ENCODE peak calls at places on chromosomes 7 and 10, in four cellular contexts. F, I, S and G are unnamed samples.

GRCh38 chr7:44647981-44648714 is 41.7 kb downstream of the OGDH start:
- DNase-seq in I (no peak), F (no peak), S (no peak), G (no peak)

GRCh38 chr10:120349069-120349468 is 108.0 kb upstream of the PLPP4 start:
- DNase-seq in F (no peak), I (no peak), S (no peak), G (no peak)

GRCh38 chr10:95350212-95350829 is 59.5 kb upstream of the PDLIM1 start:
- DNase-seq in F (no peak), I (no peak), S (no peak), G (peak; percentile 86)

GRCh38 chr7:37665352-37666022 is 18.1 kb upstream of the GPR141 start:
- DNase-seq in S (no peak), F (no peak), I (no peak), G (no peak)

GRCh38 chr7:5586279-5586962 is 162.8 kb upstream of the TNRC18 start:
- DNase-seq in F (no peak), S (no peak), I (no peak), G (no peak)

GRCh38 chr10:43199684-43200537 is 61.7 kb downstream of the CSGALNACT2 start:
- DNase-seq in F (no peak), I (no peak), S (no peak), G (no peak)

GRCh38 chr10:93541402-93542357 is 24.8 kb upstream of the FFAR4 start:
- DNase-seq in F (peak; percentile 29), I (no peak), S (no peak), G (peak; percentile 53)

GRCh38 chr7:31699050-31699449 is 12.0 kb downstream of the PPP1R17 start:
- DNase-seq in S (no peak), I (no peak), F (no peak), G (no peak)

GRCh38 chr7:101690061-101690460 is 61.0 kb upstream of the MYL10 start:
- DNase-seq in S (no peak), F (peak; percentile 21), I (no peak), G (no peak)

GRCh38 chr10:127853868-127854768 is 38.6 kb downstream of the CLRN3 start:
- DNase-seq in I (no peak), F (peak; percentile 52), S (peak; percentile 63), G (peak; percentile 54)

GRCh38 chr7:16753932-16754571 is 497 bp downstream of the TSPAN13 start:
- DNase-seq in S (peak; percentile 31), F (peak; percentile 23), I (no peak), G (no peak)

GRCh38 chr10:91215384-91215783 is 5.1 kb upstream of the PCGF5 start:
- DNase-seq in F (no peak), S (no peak), I (no peak), G (no peak)

GRCh38 chr10:91219371-91220193 is 881 bp upstream of the PCGF5 start:
- DNase-seq in S (no peak), F (no peak), I (no peak), G (peak; percentile 30)

GRCh38 chr10:91220954-91221696 is 662 bp downstream of the PCGF5 start:
- DNase-seq in S (no peak), F (peak; percentile 19), I (no peak), G (peak; percentile 27)

GRCh38 chr10:91214906-91215305 is 5.6 kb upstream of the PCGF5 start:
- DNase-seq in F (no peak), S (no peak), I (no peak), G (no peak)

DNA sequence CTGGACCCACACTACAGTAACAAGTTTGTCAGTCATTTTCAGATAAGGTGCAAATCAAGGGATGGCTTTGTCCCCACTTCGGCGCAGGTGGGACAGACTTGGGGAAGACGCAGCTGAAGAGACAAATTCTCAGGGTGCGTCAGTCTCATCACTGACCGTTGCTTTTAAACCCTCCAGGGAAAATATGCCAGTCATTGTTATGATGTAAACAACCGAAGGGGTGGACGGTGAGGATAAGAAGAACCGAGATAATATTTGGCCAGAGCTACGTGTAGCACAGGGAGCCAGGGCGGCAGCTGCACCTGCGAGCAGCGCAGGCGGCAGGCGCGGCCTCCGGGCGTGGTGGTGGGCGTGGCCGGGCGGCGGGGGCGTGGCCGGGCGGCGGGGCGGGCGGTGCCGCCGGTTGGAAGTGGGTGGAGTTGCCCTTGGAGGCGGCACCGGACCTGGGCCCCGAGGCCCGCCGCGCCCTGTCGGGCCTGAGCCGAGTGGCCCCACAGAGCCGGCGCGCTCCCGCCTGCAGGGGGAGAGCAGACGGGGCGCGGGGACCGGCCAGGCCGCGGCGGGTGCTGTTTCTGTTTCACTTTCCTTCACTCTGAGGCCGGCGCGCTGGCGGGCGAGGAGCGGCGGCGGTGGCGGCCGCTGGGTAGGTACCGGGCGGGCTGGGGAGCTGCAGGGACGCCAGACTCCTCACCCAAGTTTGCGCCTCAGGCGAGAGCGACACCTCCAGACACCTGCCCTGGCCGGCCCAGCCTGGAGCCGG is at the start of gene PCGF5:
- DNase-seq in I (peak; percentile 31), F (peak; percentile 91), S (peak; percentile 90), G (peak; percentile 81)
- TF ChIP-seq CTCF in I (peak; percentile 45), F (no peak), S (peak; percentile 42), G (no peak)

DNA sequence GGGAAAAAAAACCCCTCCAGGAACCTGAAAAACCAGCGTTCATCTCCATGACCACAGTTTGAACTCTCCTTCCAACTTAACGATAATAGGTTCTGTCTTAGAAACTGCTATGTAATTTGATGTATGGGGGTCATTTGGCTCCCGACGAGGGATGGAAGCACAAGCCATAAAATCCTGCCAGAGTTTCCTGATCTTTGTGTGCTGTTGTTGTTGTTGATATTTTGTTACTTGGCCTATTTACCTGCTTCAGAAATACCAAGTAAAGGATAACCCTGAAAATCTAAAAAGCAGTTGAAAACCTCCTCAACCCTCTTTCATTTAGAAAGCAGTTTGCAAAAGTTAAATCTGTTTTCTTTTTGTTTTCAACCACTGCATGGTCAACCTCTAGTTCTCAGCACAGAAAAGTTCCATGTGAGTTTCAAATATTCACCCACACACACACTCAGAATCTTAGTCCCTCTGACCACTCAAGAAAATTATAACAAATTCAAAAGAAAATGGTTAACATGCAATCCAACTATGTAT is 9.3 kb upstream of the HOXA2 start:
- DNase-seq in I (no peak), S (no peak), F (no peak), G (no peak)
- H3K4me3 ChIP-seq in I (peak overlapping the region; percentile 99), S (no peak overlapping the region), F (peak overlapping the region; percentile 89), G (no peak overlapping the region)

GRCh38 chr10:19488592-19489280 is 327.5 kb upstream of the PLXDC2 start:
- DNase-seq in S (no peak), F (peak; percentile 8), I (no peak), G (peak; percentile 14)
- TF ChIP-seq CTCF in S (no peak), F (no peak), I (peak; percentile 38), G (no peak)

GRCh38 chr7:128861957-128862570 is 592 bp upstream of the ATP6V1F start:
- DNase-seq in I (no peak), S (no peak), F (no peak), G (no peak)
- H3K4me3 ChIP-seq in I (peak overlapping the region; percentile 79), S (peak overlapping the region; percentile 84), F (peak overlapping the region; percentile 72), G (peak overlapping the region; percentile 96)

GRCh38 chr10:97584060-97584797 is at the start of gene HOGA1:
- DNase-seq in I (peak; percentile 52), S (peak; percentile 25), F (peak; percentile 73), G (peak; percentile 73)
- TF ChIP-seq CTCF in I (peak; percentile 9), S (no peak), F (no peak), G (no peak)

GRCh38 chr10:11163990-11164805 is 146.5 kb downstream of the CELF2 start:
- DNase-seq in S (no peak), I (no peak), F (no peak), G (no peak)

GRCh38 chr10:11160982-11161554 is 143.4 kb downstream of the CELF2 start:
- DNase-seq in I (no peak), F (no peak), S (peak; percentile 52), G (no peak)

GRCh38 chr10:11161910-11162309 is 144.2 kb downstream of the CELF2 start:
- DNase-seq in I (no peak), S (no peak), F (no peak), G (no peak)

GRCh38 chr10:11164806-11165590 is 147.3 kb downstream of the CELF2 start:
- DNase-seq in F (peak; percentile 73), S (peak; percentile 83), I (peak; percentile 36), G (peak; percentile 94)

DNA sequence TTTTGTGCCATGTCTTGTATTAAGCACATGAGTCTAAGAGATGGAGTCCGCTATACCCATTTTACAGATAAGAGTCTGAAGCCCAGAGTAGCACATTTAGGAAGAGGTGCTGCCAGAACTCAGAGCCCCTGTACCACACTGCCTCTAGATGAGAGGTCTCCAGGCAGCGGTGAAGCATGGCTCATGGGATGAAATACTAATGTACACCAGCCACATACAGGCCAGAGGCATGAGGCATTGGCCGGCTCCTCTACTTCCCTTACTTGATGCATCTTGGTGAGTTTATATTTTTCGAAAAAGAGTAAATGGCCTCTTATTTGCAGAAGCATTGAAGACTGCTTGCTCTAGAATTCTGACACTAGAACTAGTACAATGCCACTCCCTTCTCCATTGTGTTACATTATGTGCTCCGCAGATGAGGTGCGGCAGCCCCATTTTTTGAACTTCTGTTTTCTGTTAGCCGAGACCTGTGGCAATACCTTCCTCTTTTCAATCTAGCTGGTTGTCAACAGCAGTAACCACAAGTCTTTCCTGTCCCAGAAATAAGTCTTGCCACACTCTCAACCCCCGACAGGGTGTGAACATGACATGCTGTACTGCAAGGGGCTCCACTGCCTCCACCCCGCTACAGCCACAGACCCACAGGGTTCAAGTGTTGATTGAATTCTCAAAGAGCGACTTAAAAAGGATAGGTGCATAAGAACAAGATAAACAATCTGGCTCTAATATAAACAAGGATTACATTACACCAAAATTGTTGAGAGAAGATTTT is 145.3 kb downstream of the CELF2 start:
- DNase-seq in S (peak; percentile 88), I (no peak), F (no peak), G (no peak)
- H3K4me3 ChIP-seq in S (peak overlapping the region; percentile 86), I (no peak overlapping the region), F (no peak overlapping the region), G (no peak overlapping the region)

GRCh38 chr10:71621263-71621751 is 98.3 kb downstream of the C10orf105 start:
- DNase-seq in S (no peak), F (no peak), I (no peak), G (peak; percentile 28)
- TF ChIP-seq CTCF in S (no peak), F (no peak), I (no peak), G (no peak)

DNA sequence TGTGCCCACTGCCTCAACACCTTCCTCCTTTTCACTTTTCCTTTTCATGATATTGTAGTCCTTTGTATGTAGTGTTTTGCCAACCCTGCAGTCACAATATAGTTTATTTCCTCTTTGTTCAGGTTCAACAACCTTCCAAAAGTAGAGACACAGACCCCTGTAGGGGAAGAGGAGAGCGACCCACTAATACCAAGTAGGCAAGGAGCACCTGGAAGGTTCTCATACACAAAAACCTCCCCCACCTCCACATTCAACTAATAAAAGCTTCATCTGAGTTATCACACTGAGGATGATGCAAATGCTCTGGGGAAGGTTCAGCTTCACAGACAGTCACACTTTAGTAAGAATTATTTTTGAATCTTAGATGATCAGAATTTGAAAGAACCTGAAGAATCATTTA is 41.6 kb downstream of the PIK3AP1 start:
- DNase-seq in S (no peak), I (no peak), F (no peak), G (no peak)
- H3K4me3 ChIP-seq in S (no peak overlapping the region), I (no peak overlapping the region), F (no peak overlapping the region), G (no peak overlapping the region)